ENCODE peak calls at places on chromosomes 11 and 22, in ten cellular contexts. T is GM12878, G is HFF-Myc, C is IMR-90, P is tibial artery, O is body of pancreas, J is H1, Y is cardiac muscle cell, K is type B pancreatic cell, Z is fibroblast of lung. Q is an unnamed sample.

GRCh38 chr11:48081151-48082010 is 101.0 kb downstream of the PTPRJ start:
- DNase-seq in T (no peak), G (no peak), C (peak; percentile 59), P (peak; percentile 94), O (peak; percentile 40), J (no peak), Y (no peak), K (no peak), Z (peak; percentile 92), Q (no peak)

GRCh38 chr11:124657922-124658321 is 15.6 kb downstream of the SIAE start:
- DNase-seq in T (no peak), G (no peak), C (no peak), P (no peak), O (no peak), J (no peak), Y (no peak), K (no peak), Z (peak; percentile 15), Q (no peak)

GRCh38 chr11:134119094-134119493 is 50.2 kb downstream of the JAM3 start:
- DNase-seq in T (no peak), G (no peak), C (peak; percentile 86), P (no peak), O (no peak), J (no peak), Y (no peak), K (no peak), Z (peak; percentile 91), Q (no peak)

GRCh38 chr11:98101329-98101728 is 919.4 kb upstream of the CNTN5 start:
- DNase-seq in T (no peak), G (no peak), C (no peak), P (no peak), O (no peak), J (no peak), Y (no peak), K (no peak), Z (no peak), Q (no peak)

GRCh38 chr11:128522943-128523518 is 64.3 kb downstream of the ETS1 start:
- DNase-seq in T (no peak), G (no peak), C (no peak), P (no peak), O (no peak), J (no peak), Y (no peak), K (no peak), Z (no peak), Q (no peak)

GRCh38 chr22:25111579-25112517 is 87.8 kb upstream of the CRYBB3 start:
- DNase-seq in T (no peak), G (no peak), C (no peak), P (peak; percentile 89), O (peak; percentile 69), J (no peak), Y (peak; percentile 49), K (no peak), Z (no peak), Q (no peak)

GRCh38 chr11:126385991-126386728 is 30.7 kb downstream of the ST3GAL4 start:
- DNase-seq in T (no peak), G (no peak), C (no peak), P (peak; percentile 35), O (no peak), J (no peak), Y (no peak), K (no peak), Z (no peak), Q (no peak)

GRCh38 chr11:120336641-120337132 is 474 bp downstream of the ARHGEF12 start:
- DNase-seq in T (no peak), G (no peak), C (peak; percentile 20), P (no peak), O (no peak), J (no peak), Y (no peak), K (peak; percentile 78), Z (peak; percentile 30), Q (no peak)

GRCh38 chr22:22030493-22031182 is 48.1 kb upstream of the TOP3B start:
- DNase-seq in T (peak; percentile 84), G (no peak), C (peak; percentile 50), P (no peak), O (no peak), J (no peak), Y (peak; percentile 47), K (no peak), Z (no peak), Q (no peak)

GRCh38 chr11:57920971-57921370 is 102.7 kb upstream of the OR9Q1 start:
- DNase-seq in T (no peak), G (no peak), C (no peak), P (no peak), O (no peak), J (no peak), Y (no peak), K (no peak), Z (no peak), Q (no peak)

GRCh38 chr22:37618072-37618656 is 9.5 kb downstream of the GGA1 start:
- DNase-seq in T (no peak), G (no peak), C (no peak), P (no peak), O (no peak), J (no peak), Y (no peak), K (no peak), Z (no peak), Q (no peak)

GRCh38 chr11:2474059-2474901 is 29.5 kb downstream of the KCNQ1 start:
- DNase-seq in T (no peak), G (no peak), C (no peak), P (peak; percentile 43), O (peak; percentile 68), J (no peak), Y (no peak), K (peak; percentile 58), Z (no peak), Q (no peak)

GRCh38 chr11:85694385-85694980 is 8.5 kb upstream of the CCDC89 start:
- DNase-seq in T (no peak), G (peak; percentile 33), C (peak; percentile 71), P (no peak), O (no peak), J (no peak), Y (peak; percentile 24), K (no peak), Z (peak; percentile 50), Q (no peak)

GRCh38 chr11:111680486-111681175 is 78.4 kb downstream of the SIK2 start:
- DNase-seq in T (no peak), G (no peak), C (no peak), P (no peak), O (no peak), J (no peak), Y (no peak), K (no peak), Z (no peak), Q (no peak)

GRCh38 chr22:24434472-24435322 is 7.3 kb downstream of the ADORA2A start:
- DNase-seq in T (peak; percentile 92), G (no peak), C (no peak), P (peak; percentile 61), O (no peak), J (no peak), Y (no peak), K (no peak), Z (peak; percentile 35), Q (no peak)

GRCh38 chr22:43747877-43748276 is 64.2 kb downstream of the EFCAB6 start:
- DNase-seq in T (no peak), G (no peak), C (no peak), P (no peak), O (no peak), J (no peak), Y (no peak), K (no peak), Z (no peak), Q (no peak)

GRCh38 chr11:74778581-74778980 is 29.9 kb downstream of the RNF169 start:
- DNase-seq in T (no peak), G (no peak), C (no peak), P (no peak), O (no peak), J (no peak), Y (no peak), K (no peak), Z (no peak), Q (no peak)

GRCh38 chr11:44079376-44079775 is 13.3 kb downstream of the ACCS start:
- DNase-seq in T (no peak), G (no peak), C (no peak), P (no peak), O (no peak), J (no peak), Y (no peak), K (peak; percentile 63), Z (no peak), Q (no peak)

GRCh38 chr22:39558950-39559349 is 11.6 kb upstream of the CACNA1I start:
- DNase-seq in T (no peak), G (no peak), C (no peak), P (no peak), O (no peak), J (no peak), Y (no peak), K (no peak), Z (no peak), Q (no peak)

GRCh38 chr11:10298342-10298741 is 4.3 kb upstream of the SBF2 start:
- DNase-seq in T (peak; percentile 66), G (no peak), C (peak; percentile 98), P (no peak), O (no peak), J (no peak), Y (peak; percentile 32), K (no peak), Z (peak; percentile 97), Q (no peak)

GRCh38 chr11:66288138-66288865 is 641 bp downstream of the YIF1A start:
- DNase-seq in T (no peak), G (no peak), C (no peak), P (no peak), O (peak; percentile 77), J (no peak), Y (no peak), K (no peak), Z (no peak), Q (no peak)

GRCh38 chr11:9095421-9095820 is 4.0 kb upstream of the SCUBE2 start:
- DNase-seq in T (no peak), G (no peak), C (no peak), P (no peak), O (no peak), J (no peak), Y (no peak), K (no peak), Z (no peak), Q (no peak)
- TF ChIP-seq CTCF in T (peak; percentile 39), G (peak; percentile 35), C (peak; percentile 15), P (no peak), O (no peak), J (peak; percentile 57), Y (peak; percentile 26), K (no peak), Z (peak; percentile 10), Q (peak; percentile 35)

GRCh38 chr22:50456466-50457234 is 18.2 kb downstream of the SBF1 start:
- DNase-seq in T (no peak), G (no peak), C (no peak), P (no peak), O (no peak), J (no peak), Y (no peak), K (no peak), Z (no peak), Q (no peak)
- TF ChIP-seq CTCF in T (peak; percentile 34), G (peak; percentile 19), C (peak; percentile 12), P (no peak), O (peak; percentile 20), J (peak; percentile 53), Y (peak; percentile 11), K (peak; percentile 47), Z (no peak), Q (peak; percentile 21)

GRCh38 chr11:34792143-34792542 is 124.0 kb downstream of the APIP start:
- DNase-seq in T (no peak), G (no peak), C (no peak), P (no peak), O (no peak), J (no peak), Y (no peak), K (no peak), Z (no peak), Q (no peak)
- TF ChIP-seq CTCF in T (no peak), G (peak; percentile 10), C (no peak), P (no peak), O (no peak), J (peak; percentile 4), Y (peak; percentile 2), K (peak; percentile 33), Z (no peak), Q (peak; percentile 19)

GRCh38 chr22:40651563-40652501 is 15.3 kb upstream of the MRTFA start:
- DNase-seq in T (no peak), G (peak; percentile 96), C (peak; percentile 100), P (peak; percentile 99), O (peak; percentile 91), J (peak; percentile 58), Y (peak; percentile 28), K (peak; percentile 75), Z (peak; percentile 100), Q (peak; percentile 44)
- TF ChIP-seq CTCF in T (no peak), G (no peak), C (no peak), P (peak; percentile 17), O (peak; percentile 6), J (no peak), Y (no peak), K (no peak), Z (no peak), Q (no peak)

Q was measured in progenitor cell of endocrine pancreas.